ENCODE peak calls at places on chromosome 2, in eight cellular contexts. Z is T follicular helper cell, B is NCI-H460, C is NCI-H69, N is cardiac fibroblast, H is frontal cortex, J is small intestine, S is Calu3. U is an unnamed sample.

GRCh38 chr2:120934221-120934639 is 198.6 kb downstream of the GLI2 start:
- DNase-seq in B (no peak), S (no peak), C (no peak), Z (no peak), N (no peak), J (no peak), H (no peak), U (no peak)

GRCh38 chr2:98454500-98455235 is 10.0 kb downstream of the INPP4A start:
- DNase-seq in H (no peak), B (no peak), N (peak), S (no peak), C (no peak), J (peak), Z (no peak), U (no peak)

GRCh38 chr2:118557791-118558190 is 289.7 kb downstream of the EN1 start:
- DNase-seq in H (no peak), B (no peak), S (no peak), N (no peak), J (no peak), Z (no peak), C (no peak), U (peak)

GRCh38 chr2:217316743-217317142 is 456.9 kb upstream of the TNP1 start:
- DNase-seq in H (no peak), C (no peak), B (no peak), J (no peak), N (peak), S (no peak), Z (no peak), U (no peak)

GRCh38 chr2:28296243-28296642 is 96.4 kb upstream of the FOSL2 start:
- DNase-seq in N (no peak), H (no peak), C (no peak), S (no peak), Z (no peak), J (no peak), B (no peak), U (no peak)

GRCh38 chr2:77210725-77211124 is 311.5 kb downstream of the LRRTM4 start:
- DNase-seq in C (no peak), N (no peak), H (no peak), Z (no peak), B (no peak), J (no peak), S (no peak), U (no peak)

GRCh38 chr2:229314117-229314516 is 43.0 kb upstream of the PID1 start:
- DNase-seq in B (no peak), H (no peak), C (no peak), J (no peak), N (peak), Z (no peak), S (no peak), U (no peak)

GRCh38 chr2:112812318-112813042 is 24.1 kb downstream of the IL1B start:
- DNase-seq in S (peak), Z (no peak), N (peak), H (no peak), C (no peak), J (no peak), B (peak), U (no peak)

GRCh38 chr2:12006841-12007240 is 260.4 kb downstream of the LPIN1 start:
- DNase-seq in S (peak), B (no peak), H (no peak), Z (no peak), C (no peak), J (no peak), N (peak), U (no peak)

GRCh38 chr2:223269386-223269785 is 217.4 kb downstream of the KCNE4 start:
- DNase-seq in N (no peak), B (no peak), S (no peak), H (no peak), Z (no peak), C (no peak), J (no peak), U (no peak)